ENCODE peak calls at places on chromosomes 3 and 15, in four cellular contexts. O is K562, R is HepG2, B is A549. I is an unnamed sample.

GRCh38 chr15:77650285-77650684 is 17.6 kb upstream of the LINGO1 start:
- DNase-seq in R (peak), B (peak), O (peak), I (no peak)

GRCh38 chr3:69791919-69792399 is 52.7 kb downstream of the MITF start:
- DNase-seq in R (no peak), O (peak), B (no peak), I (peak)

GRCh38 chr3:30550246-30550645 is 56.2 kb upstream of the TGFBR2 start:
- DNase-seq in O (no peak), B (no peak), R (peak), I (no peak)

GRCh38 chr3:188294823-188295487 is 141.0 kb downstream of the LPP start:
- DNase-seq in O (no peak), R (peak), B (peak), I (peak)

GRCh38 chr15:90902996-90903732 is at the start of gene MAN2A2:
- DNase-seq in B (peak), R (peak), O (peak), I (peak)

GRCh38 chr15:85689729-85690128 is 105.0 kb downstream of the KLHL25 start:
- DNase-seq in R (no peak), B (no peak), O (no peak), I (peak)

GRCh38 chr3:155871746-155872158 is 1.3 kb downstream of the GMPS start:
- DNase-seq in B (no peak), R (no peak), O (no peak), I (peak)

GRCh38 chr3:140342668-140343067 is 335.2 kb upstream of the TRIM42 start:
- DNase-seq in R (no peak), B (no peak), O (no peak), I (no peak)

GRCh38 chr3:16252243-16252978 is 12.3 kb downstream of the DPH3 start:
- DNase-seq in R (peak), B (no peak), O (no peak), I (no peak)

GRCh38 chr3:126870608-126871210 is 112.2 kb upstream of the PLXNA1 start:
- DNase-seq in R (no peak), O (no peak), B (no peak), I (peak)

GRCh38 chr3:54123538-54124196 is 1.3 kb downstream of the CACNA2D3 start:
- DNase-seq in R (no peak), O (no peak), B (no peak), I (no peak)

GRCh38 chr3:22372292-22372949 is 621.4 kb upstream of the ZNF385D start:
- DNase-seq in O (no peak), R (no peak), B (no peak), I (no peak)

GRCh38 chr3:182567666-182568065 is 225.6 kb upstream of the ATP11B start:
- DNase-seq in R (no peak), O (no peak), B (no peak), I (no peak)

GRCh38 chr3:197155039-197155438 is 125.4 kb upstream of the MELTF start:
- DNase-seq in B (no peak), R (no peak), O (no peak), I (no peak)

GRCh38 chr15:93477721-93478120 is 388.7 kb upstream of the RGMA start:
- DNase-seq in O (no peak), R (no peak), B (no peak), I (no peak)

GRCh38 chr15:70788114-70789049 is 25.0 kb upstream of the UACA start:
- DNase-seq in R (peak), O (no peak), B (peak), I (peak)

GRCh38 chr3:183688869-183689268 is 8.7 kb upstream of the YEATS2 start:
- DNase-seq in O (no peak), B (no peak), R (no peak), I (peak)

GRCh38 chr3:10228248-10228950 is 19.9 kb upstream of the TATDN2 start:
- DNase-seq in B (no peak), R (no peak), O (no peak), I (no peak)

GRCh38 chr3:169633105-169633504 is 30.4 kb downstream of the MECOM start:
- DNase-seq in B (no peak), O (no peak), R (no peak), I (no peak)

GRCh38 chr3:141111364-141112150 is 60.4 kb downstream of the SPSB4 start:
- DNase-seq in O (no peak), R (no peak), B (no peak), I (no peak)

GRCh38 chr3:16334909-16335308 is 69.9 kb downstream of the OXNAD1 start:
- DNase-seq in R (no peak), O (no peak), B (no peak), I (peak)

GRCh38 chr3:4980229-4981159 is 1.3 kb downstream of the BHLHE40 start:
- DNase-seq in B (peak), R (peak), O (peak), I (peak)

GRCh38 chr3:134352031-134352671 is 22.1 kb downstream of the AMOTL2 start:
- DNase-seq in R (peak), B (no peak), O (no peak), I (no peak)

GRCh38 chr3:73229036-73229435 is 167.6 kb downstream of the EBLN2 start:
- DNase-seq in R (no peak), O (no peak), B (no peak), I (no peak)

GRCh38 chr3:186382217-186382885 is 20.3 kb upstream of the DGKG start:
- DNase-seq in O (no peak), R (no peak), B (no peak), I (no peak)
- TF ChIP-seq MAFK in O (no peak), R (no peak), B (no peak), I (no peak)

DNA sequence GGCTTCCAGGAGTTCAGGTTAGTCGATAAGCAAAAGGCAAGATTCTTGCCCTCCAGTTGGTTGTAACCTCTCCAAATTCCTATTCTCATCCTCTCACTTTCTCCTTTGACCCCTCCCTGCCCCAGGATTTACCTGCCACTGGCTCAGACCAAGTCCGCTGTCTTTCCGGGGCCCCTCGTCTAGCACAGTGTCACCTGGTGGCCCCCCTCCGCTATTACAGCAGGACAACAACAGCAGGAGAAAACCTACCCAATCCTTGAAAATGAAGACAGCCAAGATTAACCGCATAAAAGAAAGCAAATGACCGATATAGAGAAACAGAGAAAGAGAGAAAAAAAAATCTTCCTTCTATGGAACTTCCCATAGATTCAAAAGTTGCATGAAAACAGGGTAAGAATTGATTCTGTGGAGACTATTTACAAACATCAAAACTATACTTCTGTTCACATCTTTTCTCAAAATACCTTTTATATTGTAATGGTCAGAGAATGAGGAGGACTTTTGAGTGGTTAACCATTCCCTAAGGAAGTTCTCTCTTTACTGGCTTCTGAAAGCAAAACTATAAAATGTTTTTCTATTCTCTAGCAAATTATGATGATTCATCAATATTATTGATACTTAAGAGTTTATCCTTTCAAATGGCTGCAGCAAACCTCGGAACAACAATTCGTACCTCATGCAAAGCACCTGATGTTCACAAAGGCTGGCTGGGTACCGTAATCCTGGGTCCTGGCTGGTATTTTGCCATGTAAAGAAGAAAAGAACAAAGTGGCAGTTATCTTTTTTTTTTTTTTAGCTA is 10.0 kb upstream of the ST8SIA2 start:
- DNase-seq in B (peak), R (peak), O (peak), I (peak)
- TF ChIP-seq MAZ in B (no peak), R (no peak), O (no peak), I (no peak)

GRCh38 chr15:82742134-82742533 is 32.5 kb upstream of the AP3B2 start:
- DNase-seq in O (no peak), B (no peak), R (no peak), I (no peak)
- TF ChIP-seq MAFK in O (no peak), B (no peak), R (no peak), I (no peak)

DNA sequence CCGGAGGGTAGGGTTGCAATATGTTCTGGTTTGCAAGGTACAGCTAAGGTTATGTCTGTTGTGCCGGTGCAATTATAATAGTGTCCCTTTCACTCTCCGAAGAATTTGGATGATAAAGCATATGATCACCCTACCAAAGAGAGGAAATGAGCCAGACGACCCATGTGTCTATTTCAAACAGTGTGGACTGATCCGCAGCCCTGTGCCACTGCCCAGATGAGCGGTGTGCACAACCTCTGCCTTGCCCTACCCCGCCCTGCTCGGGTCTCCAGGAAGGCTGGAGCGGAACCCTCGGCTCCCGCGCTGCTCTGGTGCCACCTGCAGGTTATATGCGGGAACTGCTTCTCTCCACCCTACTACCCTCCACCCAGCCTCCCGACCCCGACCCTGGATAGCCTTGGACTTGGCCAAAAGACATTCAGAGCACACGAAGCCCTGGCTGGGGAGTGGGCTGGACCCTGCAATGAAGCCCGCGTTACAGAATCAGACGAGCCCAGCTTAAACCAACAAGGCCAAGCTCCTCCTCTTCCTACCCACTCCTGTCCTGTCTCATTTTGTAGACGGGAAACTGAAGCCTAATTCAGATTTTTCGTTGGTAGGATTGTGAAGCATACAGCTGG is 68.4 kb upstream of the CHRNB4 start:
- DNase-seq in O (peak), B (peak), R (peak), I (peak)
- TF ChIP-seq MAZ in O (no peak), B (no peak), R (peak), I (no peak)

DNA sequence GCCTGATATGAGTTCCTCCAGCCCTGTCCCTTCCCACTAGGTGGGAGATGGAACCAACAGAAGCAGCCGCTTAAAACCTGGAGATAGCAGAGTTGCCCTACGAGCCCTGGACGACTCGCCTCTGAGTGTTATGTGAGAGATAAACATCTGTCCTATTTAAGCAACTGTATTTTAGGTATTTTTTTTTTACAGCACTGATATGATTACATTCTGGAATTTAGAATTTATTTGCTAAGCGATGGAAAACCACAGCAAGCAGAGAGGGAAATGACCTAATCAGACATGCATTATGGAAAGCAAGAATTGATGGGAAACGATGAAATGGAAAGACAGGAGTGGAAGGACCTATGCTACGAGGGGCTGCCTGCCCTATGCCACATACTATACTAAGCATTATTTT is 379.0 kb upstream of the IL12A start:
- DNase-seq in B (no peak), O (no peak), R (no peak), I (peak)
- TF ChIP-seq MAFK in B (no peak), O (no peak), R (no peak), I (no peak)

DNA sequence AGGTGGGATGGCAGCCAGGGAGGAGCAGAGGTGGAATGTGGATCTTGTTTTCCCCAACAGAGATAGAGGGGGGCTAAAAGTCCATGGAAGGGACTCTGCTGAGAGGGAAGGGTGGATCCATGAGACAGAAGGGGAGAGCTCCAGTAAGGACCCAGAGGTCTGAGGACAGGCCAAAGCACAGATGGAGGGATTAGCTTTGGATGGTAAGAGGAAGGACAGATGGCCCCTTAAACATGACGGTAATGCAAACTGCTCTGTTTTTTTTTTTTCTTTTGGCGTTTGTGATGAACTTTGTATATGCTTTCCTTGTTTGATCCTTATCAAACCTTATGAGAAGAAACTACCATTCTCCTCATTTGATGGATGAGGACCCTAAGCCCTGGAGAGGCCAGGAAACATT is 96.2 kb downstream of the IGF1R start:
- DNase-seq in B (no peak), R (no peak), O (no peak), I (no peak)
- TF ChIP-seq MAZ in B (no peak), R (no peak), O (no peak), I (no peak)

DNA sequence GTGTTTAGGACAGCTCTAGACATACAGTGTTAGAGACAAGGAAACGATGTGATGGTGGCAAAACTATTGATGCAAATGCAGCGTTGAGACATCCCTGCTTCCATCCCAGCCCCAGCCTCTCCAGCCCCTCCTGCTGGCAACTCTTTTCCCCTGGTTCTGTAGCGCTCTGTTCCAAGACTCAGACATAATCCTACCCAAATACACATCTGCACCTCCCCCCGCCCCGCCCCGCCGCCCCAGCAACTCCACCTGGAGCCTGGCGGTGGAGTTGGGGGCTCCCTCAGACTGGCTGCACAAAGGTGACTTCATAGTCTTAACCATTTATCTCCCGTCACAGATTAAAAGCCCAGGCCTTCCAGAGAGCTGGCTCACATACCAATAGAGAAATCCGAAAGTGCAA is 7.2 kb upstream of the SEC22A start:
- DNase-seq in R (peak), B (peak), O (peak), I (peak)
- TF ChIP-seq MAFK in R (no peak), B (no peak), O (no peak), I (no peak)

DNA sequence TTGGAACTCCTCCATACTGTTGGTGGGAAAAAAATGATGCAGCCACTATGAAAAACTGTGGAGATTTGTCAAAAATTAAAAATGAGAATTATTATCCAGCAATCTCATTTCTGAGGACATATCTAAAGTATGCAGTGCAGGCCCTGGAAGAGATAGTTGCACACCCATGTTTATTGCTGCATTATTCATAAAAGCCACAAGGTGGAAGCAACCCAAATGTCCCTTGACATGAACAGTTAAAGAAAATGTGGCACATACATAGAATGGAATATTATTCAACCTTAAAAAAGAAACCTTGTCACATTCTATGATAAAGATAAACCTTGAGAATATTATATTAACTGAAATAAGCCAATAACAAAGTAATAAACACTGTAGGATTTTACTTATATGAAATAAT is 80.9 kb upstream of the ARHGEF26 start:
- DNase-seq in R (peak), O (no peak), B (no peak), I (peak)
- TF ChIP-seq MAZ in R (no peak), O (no peak), B (no peak), I (no peak)